ENCODE peak calls at places on chromosomes 6 and 20, in nine cellular contexts. V, E, O, L, U, Z, C, R and H are unnamed samples. For H3K27me3, the result is how much of the 10 kb centered on the place peaks cover.

GRCh38 chr6:109964949-109965348 is 13.2 kb upstream of the GPR6 start:
- DNase-seq in V (no peak), E (no peak), O (no peak), L (no peak), U (peak), Z (no peak), C (no peak), R (no peak), H (no peak)

GRCh38 chr20:59042151-59042795 is at the start of gene PRELID3B:
- DNase-seq in V (peak), E (no peak), O (no peak), L (no peak), U (peak), Z (no peak), C (no peak), R (no peak), H (peak)

GRCh38 chr6:27359231-27359630 is 29.3 kb upstream of the ZNF391 start:
- DNase-seq in V (no peak), E (no peak), O (no peak), L (no peak), U (no peak), Z (no peak), C (no peak), R (no peak), H (no peak)

GRCh38 chr6:168201383-168201782 is 118.2 kb downstream of the DACT2 start:
- DNase-seq in V (no peak), E (no peak), O (no peak), L (no peak), U (no peak), Z (no peak), C (no peak), R (no peak), H (no peak)

GRCh38 chr20:5544702-5545101 is 205.5 kb upstream of the SHLD1 start:
- DNase-seq in V (no peak), E (no peak), O (no peak), L (no peak), U (no peak), Z (no peak), C (no peak), R (no peak), H (no peak)

GRCh38 chr6:128768187-128768586 is 114.8 kb upstream of the LAMA2 start:
- DNase-seq in V (no peak), E (no peak), O (no peak), L (no peak), U (no peak), Z (no peak), C (no peak), R (no peak), H (no peak)

GRCh38 chr6:99241905-99242534 is 107.5 kb downstream of the FAXC start:
- DNase-seq in V (peak), E (peak), O (no peak), L (no peak), U (peak), Z (peak), C (no peak), R (no peak), H (peak)

GRCh38 chr6:170575250-170575649 is 9.2 kb downstream of the PDCD2 start:
- DNase-seq in V (peak), E (no peak), O (no peak), L (no peak), U (peak), Z (no peak), C (no peak), R (no peak), H (no peak)

GRCh38 chr20:45976132-45976531 is 4.1 kb upstream of the ZNF335 start:
- DNase-seq in V (no peak), E (no peak), O (no peak), L (no peak), U (no peak), Z (no peak), C (no peak), R (no peak), H (no peak)

GRCh38 chr20:52312131-52312729 is 120.7 kb upstream of the ZFP64 start:
- DNase-seq in V (peak), E (peak), O (no peak), L (peak), U (peak), Z (peak), C (no peak), R (no peak), H (peak)

GRCh38 chr20:58651823-58652605 is 931 bp downstream of the STX16 start:
- DNase-seq in V (peak), E (peak), O (peak), L (peak), U (peak), Z (no peak), C (peak), R (no peak), H (peak)

DNA sequence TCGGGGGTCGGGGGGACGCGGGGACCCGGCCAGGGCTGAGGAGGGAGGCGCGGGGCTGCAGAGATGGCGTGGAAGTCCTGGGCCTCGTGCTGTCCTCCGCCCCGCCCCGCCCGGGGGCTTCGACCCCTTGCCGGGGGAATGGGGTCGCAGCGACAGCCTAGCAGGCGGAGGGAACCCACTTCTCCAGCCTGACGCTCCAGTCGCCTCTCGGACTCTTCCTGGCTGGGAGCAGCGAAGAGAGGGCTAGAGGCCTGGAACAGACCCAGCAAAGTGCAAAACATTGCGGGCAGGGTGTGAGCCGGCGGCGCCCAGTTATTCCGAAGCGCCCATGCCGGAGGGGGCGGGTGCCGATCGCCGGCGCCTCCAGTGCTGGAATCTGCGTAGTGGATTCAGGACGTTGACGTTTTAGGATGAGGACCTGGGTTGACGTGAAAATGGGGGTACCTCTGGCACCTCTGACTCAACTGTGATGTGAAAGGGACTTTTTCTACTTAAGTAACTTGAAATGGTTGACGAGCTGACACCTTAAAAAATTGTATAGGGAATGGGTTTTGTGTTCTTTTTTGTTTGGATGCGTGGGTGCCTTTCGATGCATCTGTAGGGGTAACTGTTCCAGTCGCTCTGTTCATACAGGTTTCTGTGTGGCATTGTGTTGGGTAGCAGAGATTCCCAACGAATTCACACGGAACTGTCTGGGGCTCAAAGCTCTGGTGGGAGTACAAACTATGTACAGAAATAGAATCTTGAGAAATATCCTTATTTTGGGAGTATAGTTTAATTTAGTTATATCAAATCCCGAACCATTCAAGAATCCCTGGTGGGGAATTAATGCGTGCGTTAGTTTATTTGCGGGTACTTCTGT is 1.4 kb downstream of the SLC35F1 start:
- DNase-seq in V (peak), E (no peak), O (no peak), L (peak), U (no peak), Z (no peak), C (no peak), R (no peak), H (no peak)
- H3K27me3 ChIP-seq in V (under half), E (under half), O (half or more), L (under half), U (under half), Z (under half), C (under half), R (under half), H (under half)

GRCh38 chr20:63258826-63259225 is 4.6 kb upstream of the NKAIN4 start:
- DNase-seq in V (no peak), E (no peak), O (no peak), L (no peak), U (no peak), Z (no peak), C (no peak), R (no peak), H (no peak)

GRCh38 chr20:63260521-63260920 is 6.3 kb upstream of the NKAIN4 start:
- DNase-seq in V (no peak), E (no peak), O (no peak), L (no peak), U (no peak), Z (no peak), C (no peak), R (no peak), H (no peak)

GRCh38 chr20:63259734-63260460 is 5.6 kb upstream of the NKAIN4 start:
- DNase-seq in V (no peak), E (no peak), O (no peak), L (no peak), U (no peak), Z (no peak), C (no peak), R (no peak), H (no peak)

GRCh38 chr20:63261808-63262528 is 7.7 kb upstream of the NKAIN4 start:
- DNase-seq in V (no peak), E (no peak), O (no peak), L (no peak), U (no peak), Z (no peak), C (no peak), R (no peak), H (no peak)

DNA sequence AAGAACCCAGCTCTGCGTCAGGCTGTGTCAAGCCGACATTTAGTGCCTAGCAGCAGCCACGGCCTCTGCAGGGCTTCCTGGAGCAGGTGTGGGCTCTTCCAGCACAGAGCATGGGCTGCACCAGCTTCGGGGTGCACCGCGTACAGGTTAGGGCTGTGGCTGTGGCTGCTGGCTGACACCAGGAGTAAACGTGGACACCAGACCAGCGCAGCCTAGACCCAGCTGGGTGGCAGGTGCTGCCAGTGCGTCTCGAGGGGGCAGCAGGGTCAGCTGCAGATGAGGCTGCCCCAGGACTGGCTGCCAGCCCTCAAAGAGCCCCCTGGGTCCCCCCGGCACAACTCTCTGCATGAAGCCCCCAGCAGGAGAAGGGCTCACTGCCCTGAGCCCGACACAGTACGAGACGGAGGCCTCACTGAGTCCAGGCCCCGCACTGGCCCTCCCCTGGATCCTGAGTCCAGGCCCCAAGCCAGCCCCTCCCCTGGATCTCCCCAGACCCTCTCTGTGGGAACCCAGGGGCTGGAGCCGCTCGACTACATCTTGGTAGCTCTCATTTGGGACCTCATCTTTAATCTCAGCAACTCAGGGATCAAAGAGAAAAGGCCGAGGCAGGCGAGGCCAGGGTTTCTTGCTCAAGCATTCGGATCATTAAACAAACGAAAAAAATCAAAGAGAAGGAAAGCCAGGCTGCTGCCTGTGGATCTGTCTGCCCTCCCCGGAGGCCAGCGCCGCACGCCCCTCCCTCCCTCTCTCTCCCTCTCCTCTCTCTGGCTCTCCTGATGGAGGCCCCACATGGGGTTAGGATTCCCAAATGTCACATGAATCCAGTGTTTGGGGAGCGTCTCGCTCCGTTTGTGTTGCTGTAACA is 6.9 kb upstream of the NKAIN4 start:
- DNase-seq in V (no peak), E (no peak), O (no peak), L (no peak), U (no peak), Z (no peak), C (no peak), R (no peak), H (no peak)
- H3K27me3 ChIP-seq in V (under half), E (under half), O (half or more), L (under half), U (under half), Z (under half), C (under half), R (half or more), H (under half)

DNA sequence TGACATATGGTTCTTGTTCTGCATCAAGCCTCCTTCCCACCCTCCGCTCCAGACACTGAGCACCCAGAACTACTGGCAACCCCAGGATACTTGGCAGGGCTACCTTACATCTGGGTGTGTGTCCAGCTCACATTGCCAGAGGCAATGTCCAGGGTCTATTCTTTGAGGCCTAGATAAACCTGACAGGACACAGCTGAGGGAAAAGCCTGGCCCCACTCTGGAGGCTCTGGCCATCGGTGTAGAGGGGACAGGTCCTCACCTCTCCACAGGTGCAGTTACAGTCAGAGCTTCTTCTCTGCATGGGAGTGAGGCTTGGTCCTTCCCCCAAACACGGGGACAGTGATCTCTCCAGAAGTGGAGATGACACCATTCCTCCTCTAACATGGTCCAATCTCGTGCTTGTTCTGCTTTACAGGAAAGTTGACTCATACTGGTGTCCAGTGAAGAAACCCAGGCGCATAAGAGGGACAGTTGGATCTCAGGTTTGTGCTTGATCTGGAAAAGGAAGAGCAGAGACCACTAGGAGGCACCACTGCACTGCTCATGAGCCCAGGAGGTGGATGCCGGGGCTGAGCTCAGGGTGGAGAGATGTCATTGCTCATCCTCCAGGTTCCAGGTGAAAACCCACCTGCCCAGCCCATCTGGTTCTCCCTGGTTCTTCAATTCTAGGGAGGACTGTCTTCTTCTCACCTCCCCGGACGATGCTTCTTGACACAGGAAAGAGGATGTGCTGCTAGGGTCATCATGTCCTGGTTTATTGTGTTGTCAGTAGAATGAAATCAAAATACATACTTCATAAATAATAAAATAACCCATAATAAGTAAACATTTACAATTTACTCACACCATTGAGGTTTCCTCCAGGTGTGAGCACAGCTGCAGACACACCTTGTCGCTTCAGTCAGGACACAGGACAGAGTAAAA is 14.7 kb downstream of the HLA-F start:
- DNase-seq in V (peak), E (peak), O (peak), L (peak), U (peak), Z (peak), C (peak), R (peak), H (peak)
- H3K27me3 ChIP-seq in V (under half), E (under half), O (under half), L (under half), U (under half), Z (under half), C (under half), R (under half), H (under half)

GRCh38 chr20:60935971-60936370 is 316.1 kb upstream of the CDH4 start:
- DNase-seq in V (no peak), E (no peak), O (no peak), L (no peak), U (no peak), Z (no peak), C (no peak), R (no peak), H (no peak)
- H3K27me3 ChIP-seq in V (under half), E (under half), O (under half), L (under half), U (under half), Z (under half), C (under half), R (under half), H (under half)